ENCODE peak calls at places on chromosomes 3 and 15, in four cellular contexts. J is caudate nucleus, Q is GM12864, R is AG10803. V is an unnamed sample.

GRCh38 chr15:59941612-59942011 is 62.5 kb upstream of the FOXB1 start:
- DNase-seq in Q (no peak), R (no peak), J (no peak), V (no peak)

GRCh38 chr3:149471991-149472390 is 2.5 kb upstream of the TM4SF4 start:
- DNase-seq in Q (no peak), R (peak), J (no peak), V (no peak)

GRCh38 chr3:114496874-114497273 is 203.0 kb downstream of the TIGIT start:
- DNase-seq in Q (no peak), R (peak), J (no peak), V (no peak)

GRCh38 chr15:94387854-94388441 is 156.6 kb downstream of the MCTP2 start:
- DNase-seq in J (no peak), Q (no peak), R (no peak), V (peak)

GRCh38 chr3:114480442-114480841 is 186.6 kb downstream of the TIGIT start:
- DNase-seq in R (peak), J (no peak), Q (no peak), V (no peak)

GRCh38 chr3:172666873-172667694 is 43.8 kb downstream of the NCEH1 start:
- DNase-seq in J (peak), Q (peak), R (peak), V (no peak)

GRCh38 chr3:171565671-171566070 is 105.5 kb upstream of the TNIK start:
- DNase-seq in R (peak), Q (no peak), J (no peak), V (no peak)

GRCh38 chr3:103195201-103195600 is 760.4 kb downstream of the ZPLD1 start:
- DNase-seq in Q (no peak), R (peak), J (no peak), V (no peak)

GRCh38 chr3:98029083-98029482 is 6.0 kb downstream of the GABRR3 start:
- DNase-seq in Q (no peak), R (no peak), J (no peak), V (no peak)

GRCh38 chr3:107543666-107544065 is 20.9 kb downstream of the BBX start:
- DNase-seq in R (no peak), Q (no peak), J (no peak), V (no peak)

GRCh38 chr3:156293566-156293965 is 173.2 kb downstream of the KCNAB1 start:
- DNase-seq in R (no peak), J (no peak), Q (no peak), V (no peak)

GRCh38 chr3:188385295-188385694 is 231.3 kb downstream of the LPP start:
- DNase-seq in R (no peak), J (no peak), Q (no peak), V (no peak)

GRCh38 chr15:57692709-57693108 is 13.8 kb upstream of the POLR2M start:
- DNase-seq in J (no peak), Q (no peak), R (peak), V (no peak)

GRCh38 chr3:176609361-176609760 is 587.9 kb downstream of the TBL1XR1 start:
- DNase-seq in Q (no peak), R (no peak), J (no peak), V (no peak)

GRCh38 chr3:144369151-144369879 is 397.7 kb downstream of the DIPK2A start:
- DNase-seq in J (no peak), R (no peak), Q (no peak), V (no peak)

GRCh38 chr15:90266485-90266884 is 1.0 kb downstream of the NGRN start:
- DNase-seq in R (peak), J (no peak), Q (no peak), V (no peak)

GRCh38 chr15:52020253-52021085 is 1.4 kb downstream of the MAPK6 start:
- DNase-seq in R (peak), Q (no peak), J (no peak), V (no peak)

GRCh38 chr3:175208316-175208715 is 349.2 kb downstream of the NAALADL2 start:
- DNase-seq in R (no peak), J (no peak), Q (no peak), V (no peak)

GRCh38 chr3:125334675-125335560 is 40.2 kb downstream of the ZNF148 start:
- DNase-seq in J (no peak), R (no peak), Q (no peak), V (no peak)

GRCh38 chr15:25783607-25784131 is 79.5 kb downstream of the ATP10A start:
- DNase-seq in J (no peak), R (peak), Q (no peak), V (no peak)

GRCh38 chr15:74598126-74598842 is 17.4 kb upstream of the CLK3 start:
- DNase-seq in J (peak), Q (peak), R (peak), V (peak)

GRCh38 chr3:85709483-85709882 is 750.7 kb downstream of the CADM2 start:
- DNase-seq in Q (no peak), R (no peak), J (no peak), V (no peak)

GRCh38 chr15:74396445-74397238 is 29.2 kb upstream of the CYP11A1 start:
- DNase-seq in Q (peak), R (peak), J (no peak), V (peak)

GRCh38 chr15:69209661-69210060 is 49.2 kb downstream of the GLCE start:
- DNase-seq in J (no peak), Q (no peak), R (no peak), V (no peak)

GRCh38 chr15:57541805-57542504 is 49.7 kb upstream of the MYZAP start:
- DNase-seq in J (peak), R (peak), Q (no peak), V (no peak)

GRCh38 chr15:89329329-89330084 is 5.1 kb downstream of the POLG start:
- DNase-seq in J (no peak), R (peak), Q (no peak), V (no peak)

GRCh38 chr15:63441266-63441665 is 59.6 kb upstream of the CA12 start:
- DNase-seq in Q (no peak), R (no peak), J (no peak), V (no peak)

GRCh38 chr3:76034652-76035051 is 249.3 kb upstream of the ZNF717 start:
- DNase-seq in R (no peak), J (no peak), Q (no peak), V (no peak)

GRCh38 chr3:45119824-45120614 is 26.2 kb downstream of the CDCP1 start:
- DNase-seq in Q (no peak), R (no peak), J (no peak), V (no peak)

GRCh38 chr3:117016359-117016758 is 306.8 kb downstream of the TUSC7 start:
- DNase-seq in J (peak), R (no peak), Q (no peak), V (no peak)

GRCh38 chr3:111761309-111761795 is 97.7 kb upstream of the PHLDB2 start:
- DNase-seq in R (peak), Q (no peak), J (peak), V (no peak)

GRCh38 chr15:88900309-88900981 is 5.1 kb upstream of the HAPLN3 start:
- DNase-seq in Q (no peak), R (peak), J (no peak), V (no peak)

GRCh38 chr3:101310580-101311375 is 9.6 kb downstream of the IMPG2 start:
- DNase-seq in Q (no peak), R (peak), J (no peak), V (no peak)

GRCh38 chr3:48514431-48515227 is 10.7 kb upstream of the SHISA5 start:
- DNase-seq in Q (no peak), J (no peak), R (no peak), V (no peak)

GRCh38 chr3:27507515-27508266 is 23.5 kb upstream of the SLC4A7 start:
- DNase-seq in R (no peak), Q (no peak), J (no peak), V (no peak)

GRCh38 chr15:64622410-64623260 is 152.8 kb downstream of the RBPMS2 start:
- DNase-seq in Q (no peak), J (no peak), R (no peak), V (peak)

GRCh38 chr3:56799251-56799882 is 2.4 kb downstream of the ARHGEF3 start:
- DNase-seq in J (peak), R (peak), Q (peak), V (no peak)

V was measured in GM12878.